ENCODE peak calls at places on chromosomes 11 and 22, in five cellular contexts. One of them, this sample, is unnamed. For H3K4me1, the result is how much of the 10 kb centered on the place peaks cover.

GRCh38 chr11:75147875-75148263 is 3.0 kb upstream of the SLCO2B1 start:
- DNase-seq in transverse colon: peak
- DNase-seq in spleen: no peak
- DNase-seq in HCT116: no peak
- DNase-seq in IMR-90: no peak
- DNase-seq in this sample: peak

GRCh38 chr11:2821891-2822290 is 63.7 kb downstream of the CDKN1C start:
- DNase-seq in HCT116: no peak
- DNase-seq in transverse colon: no peak
- DNase-seq in spleen: no peak
- DNase-seq in IMR-90: no peak
- DNase-seq in this sample: no peak

GRCh38 chr11:133041928-133042890 is 490.1 kb downstream of the OPCML start:
- DNase-seq in transverse colon: no peak
- DNase-seq in spleen: no peak
- DNase-seq in IMR-90: no peak
- DNase-seq in HCT116: no peak
- DNase-seq in this sample: peak

GRCh38 chr11:111299111-111300026 is 1.0 kb downstream of the POU2AF3 start:
- DNase-seq in transverse colon: peak
- DNase-seq in HCT116: no peak
- DNase-seq in IMR-90: peak
- DNase-seq in spleen: peak
- DNase-seq in this sample: peak

GRCh38 chr22:48585916-48586798 is 1241.5 kb downstream of the BRD1 start:
- DNase-seq in transverse colon: no peak
- DNase-seq in HCT116: no peak
- DNase-seq in IMR-90: no peak
- DNase-seq in spleen: no peak
- DNase-seq in this sample: no peak

GRCh38 chr11:113773092-113773415 is 438 bp downstream of the ZW10 start:
- DNase-seq in spleen: no peak
- DNase-seq in transverse colon: peak
- DNase-seq in IMR-90: peak
- DNase-seq in HCT116: no peak
- DNase-seq in this sample: peak

GRCh38 chr22:34886812-34887211 is 179.1 kb upstream of the ISX start:
- DNase-seq in spleen: no peak
- DNase-seq in transverse colon: no peak
- DNase-seq in IMR-90: no peak
- DNase-seq in HCT116: no peak
- DNase-seq in this sample: no peak

GRCh38 chr11:116874251-116874650 is 36.8 kb upstream of the APOA1 start:
- DNase-seq in HCT116: no peak
- DNase-seq in transverse colon: no peak
- DNase-seq in IMR-90: peak
- DNase-seq in spleen: no peak
- DNase-seq in this sample: no peak

GRCh38 chr11:110425751-110426545 is 3.8 kb upstream of the FDX1 start:
- DNase-seq in transverse colon: no peak
- DNase-seq in HCT116: no peak
- DNase-seq in IMR-90: peak
- DNase-seq in spleen: no peak
- DNase-seq in this sample: no peak

DNA sequence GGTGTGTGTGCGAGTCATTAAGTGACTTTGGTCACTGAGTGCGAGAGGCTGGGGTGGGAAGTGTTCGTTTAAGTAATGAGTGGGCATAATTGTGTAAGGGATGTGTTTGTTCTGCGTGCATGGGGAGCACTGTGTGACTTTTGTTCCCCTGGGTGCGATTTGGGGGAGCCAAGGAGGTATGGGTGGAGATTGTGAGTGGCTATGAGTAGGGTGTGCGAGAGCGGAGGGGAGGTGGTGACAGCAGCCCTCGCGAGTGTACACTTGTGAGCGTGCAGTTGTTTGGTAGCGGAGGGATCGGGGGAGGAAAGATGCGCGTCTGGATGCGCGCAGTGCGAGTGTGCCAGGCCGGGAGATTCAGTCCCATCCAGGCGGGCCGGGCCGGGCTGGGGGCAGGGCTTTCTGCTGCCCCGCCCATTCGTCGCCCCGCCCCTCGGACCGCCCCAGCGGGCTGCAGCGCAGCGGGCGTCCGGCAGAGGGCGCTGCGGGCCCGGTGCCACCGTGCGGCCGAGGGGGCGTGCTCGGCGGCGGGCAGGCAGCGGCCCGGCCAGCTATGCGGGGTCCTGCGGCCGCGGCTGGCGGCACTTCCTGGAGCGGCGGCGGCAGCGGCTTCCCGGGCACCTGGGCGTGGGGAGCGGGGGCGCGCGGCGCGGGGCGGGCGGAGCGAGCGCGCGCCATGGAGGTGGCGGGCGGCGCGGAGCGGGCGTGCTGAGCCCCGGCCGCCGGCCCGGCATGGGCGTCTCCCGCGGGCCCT is at the start of gene DGKZ:
- DNase-seq in IMR-90: peak
- DNase-seq in spleen: peak
- DNase-seq in HCT116: peak
- DNase-seq in transverse colon: peak
- DNase-seq in this sample: peak
- TF ChIP-seq POLR2A in IMR-90: no peak
- TF ChIP-seq POLR2A in spleen: peak
- TF ChIP-seq POLR2A in HCT116: peak
- TF ChIP-seq POLR2A in transverse colon: no peak
- TF ChIP-seq POLR2A in this sample: peak

DNA sequence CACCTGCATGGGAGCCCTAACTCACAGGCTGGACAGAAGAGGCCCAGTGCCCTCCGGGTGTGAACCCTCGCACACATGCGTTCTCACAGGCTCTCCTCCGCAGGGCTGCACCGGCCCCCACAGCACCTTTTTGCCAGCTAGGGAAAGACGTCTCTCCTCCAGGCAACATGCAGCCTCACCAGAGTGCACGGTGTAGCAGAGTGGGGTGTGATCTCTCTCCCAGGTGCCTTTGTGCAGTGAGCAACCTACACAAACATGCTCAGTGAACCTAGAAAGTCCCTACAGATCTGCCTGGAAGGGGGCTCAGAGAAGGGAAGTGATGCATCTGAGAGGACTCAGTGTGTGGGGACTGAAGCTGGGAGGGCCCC is 3.7 kb upstream of the CARNS1 start:
- DNase-seq in IMR-90: no peak
- DNase-seq in HCT116: no peak
- DNase-seq in transverse colon: no peak
- DNase-seq in spleen: peak
- DNase-seq in this sample: no peak
- H3K4me1 ChIP-seq in IMR-90: under half
- H3K4me1 ChIP-seq in HCT116: under half
- H3K4me1 ChIP-seq in transverse colon: under half
- H3K4me1 ChIP-seq in spleen: half or more
- H3K4me1 ChIP-seq in this sample: under half

DNA sequence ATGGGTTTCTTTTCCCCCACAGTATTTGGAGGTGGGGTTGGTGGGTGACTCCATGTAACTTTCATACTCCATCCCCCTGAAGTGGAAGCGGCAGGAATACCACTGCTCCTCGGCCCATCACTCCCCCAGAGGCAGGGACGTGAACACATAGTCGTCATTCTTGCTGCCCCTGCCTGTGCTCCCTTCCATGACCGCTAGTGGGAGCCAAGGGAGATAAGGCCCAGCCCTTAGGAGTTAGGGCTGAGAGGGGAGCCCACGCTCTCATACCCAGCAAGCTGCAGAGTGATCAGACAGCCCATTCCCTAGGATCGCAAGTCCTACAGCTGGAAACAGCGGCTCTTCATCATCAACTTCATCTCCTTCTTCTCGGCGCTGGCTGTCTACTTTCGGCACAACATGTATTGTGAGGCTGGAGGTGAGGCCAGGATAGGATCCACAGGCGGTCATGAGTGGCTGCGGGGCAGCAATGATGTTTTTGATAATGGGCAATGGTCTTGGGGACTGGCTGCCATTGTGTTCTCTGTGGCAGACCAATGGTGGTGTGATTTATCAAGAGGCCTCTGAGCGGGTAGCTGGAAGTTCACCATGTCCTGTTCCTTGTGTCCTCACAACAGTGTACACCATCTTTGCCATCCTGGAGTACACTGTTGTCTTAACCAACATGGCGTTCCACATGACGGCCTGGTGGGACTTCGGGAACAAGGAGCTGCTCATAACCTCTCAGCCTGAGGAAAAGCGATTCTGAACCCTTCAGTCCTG is 15.9 kb downstream of the RHOG start:
- DNase-seq in HCT116: no peak
- DNase-seq in transverse colon: peak
- DNase-seq in spleen: peak
- DNase-seq in IMR-90: no peak
- DNase-seq in this sample: peak
- TF ChIP-seq CTCF in HCT116: peak
- TF ChIP-seq CTCF in transverse colon: peak
- TF ChIP-seq CTCF in spleen: peak
- TF ChIP-seq CTCF in IMR-90: peak
- TF ChIP-seq CTCF in this sample: peak

DNA sequence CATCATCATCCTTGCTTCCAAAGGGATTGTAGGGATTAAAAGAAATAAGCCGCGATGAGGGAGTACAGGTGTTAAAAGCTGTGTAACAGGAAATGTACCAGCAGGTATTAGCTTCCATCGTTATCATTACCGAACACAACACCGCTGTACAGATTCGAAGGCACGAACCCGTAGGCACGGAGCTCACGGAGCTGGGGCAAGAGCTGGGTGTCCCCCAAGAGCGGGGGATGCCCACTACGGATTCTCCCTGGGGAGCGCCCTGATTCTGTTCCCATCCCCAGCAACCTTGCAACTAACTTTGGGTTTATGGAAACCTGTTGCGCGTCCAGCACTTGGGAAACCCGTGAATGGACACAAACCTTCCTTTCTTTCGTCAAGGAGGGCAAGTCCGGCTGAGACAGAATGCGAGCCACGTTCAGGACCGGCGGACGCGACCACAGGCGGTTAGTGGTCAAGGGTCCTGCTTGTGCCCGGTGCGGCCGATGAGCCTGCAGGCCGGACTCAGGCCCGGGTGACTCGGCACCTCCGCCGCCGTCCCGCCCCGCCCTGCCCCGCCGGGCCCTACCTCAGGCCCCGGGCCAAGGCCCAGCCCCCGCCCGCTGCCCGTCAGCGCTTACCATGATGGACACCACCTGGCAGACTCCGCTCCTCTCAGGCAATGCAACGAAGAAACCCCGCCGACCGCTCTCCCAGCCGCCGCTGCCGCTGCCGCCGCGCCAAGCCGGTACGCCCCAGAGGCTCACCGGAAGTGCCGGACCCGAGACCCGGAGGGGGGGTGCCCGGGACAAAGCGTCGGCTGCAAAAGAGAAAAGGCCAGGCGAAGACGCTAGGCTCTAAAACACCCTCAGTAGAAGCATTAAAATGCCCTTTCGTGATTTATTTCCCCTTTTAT is at the start of gene UFD1:
- DNase-seq in transverse colon: peak
- DNase-seq in IMR-90: peak
- DNase-seq in spleen: peak
- DNase-seq in HCT116: no peak
- DNase-seq in this sample: peak
- TF ChIP-seq POLR2A in transverse colon: peak
- TF ChIP-seq POLR2A in IMR-90: peak
- TF ChIP-seq POLR2A in spleen: no peak
- TF ChIP-seq POLR2A in HCT116: no peak
- TF ChIP-seq POLR2A in this sample: no peak

DNA sequence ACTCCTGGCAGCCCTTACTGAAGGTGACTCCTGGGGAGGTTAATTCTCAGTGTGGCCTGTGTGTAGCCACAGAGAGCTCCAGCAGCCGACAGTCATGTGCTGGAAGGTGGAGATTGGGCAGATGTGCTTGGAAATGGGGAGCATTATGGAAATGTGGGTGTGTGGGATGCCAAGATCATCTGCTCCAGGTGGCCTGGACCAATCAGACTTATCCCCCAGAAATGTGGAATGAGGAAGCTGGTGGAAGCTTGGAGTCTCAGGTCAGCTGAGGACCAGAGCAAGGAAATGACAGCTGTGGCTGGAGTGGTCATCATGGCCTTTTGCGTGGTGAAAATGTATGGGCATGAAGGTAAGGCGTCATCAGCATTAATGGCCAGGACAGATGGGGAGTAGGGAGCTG is 234.0 kb downstream of the MIAT start:
- DNase-seq in HCT116: no peak
- DNase-seq in IMR-90: peak
- DNase-seq in spleen: no peak
- DNase-seq in transverse colon: no peak
- DNase-seq in this sample: no peak
- H3K4me1 ChIP-seq in HCT116: under half
- H3K4me1 ChIP-seq in IMR-90: under half
- H3K4me1 ChIP-seq in spleen: under half
- H3K4me1 ChIP-seq in transverse colon: under half
- H3K4me1 ChIP-seq in this sample: under half

DNA sequence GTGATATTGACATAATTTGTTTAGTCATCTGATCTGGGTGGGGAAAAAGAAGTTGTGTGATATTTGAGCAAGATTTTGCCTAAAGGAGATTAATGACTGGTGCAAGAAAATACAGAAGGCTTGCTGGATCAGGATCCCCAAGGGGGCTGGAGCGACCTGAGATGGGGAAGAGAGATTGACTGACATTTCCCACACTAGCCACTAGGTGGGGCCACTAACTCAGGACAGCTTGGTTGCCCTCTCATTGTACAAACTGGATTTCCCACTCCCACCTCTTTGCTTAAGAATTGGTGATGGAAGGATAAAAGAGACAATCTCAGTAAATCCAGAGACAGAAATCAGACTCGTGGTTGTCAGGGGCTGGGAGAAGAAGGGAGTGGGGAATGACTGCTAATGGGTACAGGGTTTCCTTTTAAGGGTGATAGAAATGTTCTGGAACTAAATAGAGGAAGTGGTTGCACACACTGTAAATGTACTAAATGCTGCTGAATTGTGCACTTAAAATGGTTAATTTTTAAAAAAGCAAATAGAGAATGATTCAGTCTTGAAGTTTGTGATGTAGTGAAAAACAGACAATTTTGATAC is 50.7 kb downstream of the CTTN start:
- DNase-seq in transverse colon: no peak
- DNase-seq in IMR-90: no peak
- DNase-seq in HCT116: peak
- DNase-seq in spleen: no peak
- DNase-seq in this sample: no peak
- TF ChIP-seq CTCF in transverse colon: no peak
- TF ChIP-seq CTCF in IMR-90: peak
- TF ChIP-seq CTCF in HCT116: peak
- TF ChIP-seq CTCF in spleen: no peak
- TF ChIP-seq CTCF in this sample: no peak

This sample was measured in body of pancreas.